ENCODE peak calls at places on chromosomes 13 and 19, in ten cellular contexts. One of them, this sample, is unnamed.

GRCh38 chr19:48745208-48745995 is 1.3 kb downstream of the IZUMO1 start:
- DNase-seq in T-helper 2 cell: peak; percentile 18
- DNase-seq in NCI-H460: peak; percentile 35
- DNase-seq in AML-193: peak; percentile 6
- DNase-seq in GM12865: peak; percentile 60
- DNase-seq in stimulated activated CD4-positive, alpha-beta T cell treated with anti-CD3 and anti-CD28 coated beads, Interleukin-1b, Interleukin-23, amount 100 ng/mL, for 24 hours: peak; percentile 21
- DNase-seq in dorsolateral prefrontal cortex: peak; percentile 88
- DNase-seq in stromal cell of bone marrow: peak; percentile 44
- DNase-seq in Daoy: peak; percentile 60
- DNase-seq in NCI-H69: peak; percentile 63
- DNase-seq in this sample: peak; percentile 4

GRCh38 chr19:6060600-6061391 is 49.5 kb downstream of the RFX2 start:
- DNase-seq in T-helper 2 cell: peak; percentile 39
- DNase-seq in NCI-H460: no peak
- DNase-seq in AML-193: no peak
- DNase-seq in GM12865: no peak
- DNase-seq in stimulated activated CD4-positive, alpha-beta T cell treated with anti-CD3 and anti-CD28 coated beads, Interleukin-1b, Interleukin-23, amount 100 ng/mL, for 24 hours: peak; percentile 16
- DNase-seq in dorsolateral prefrontal cortex: peak; percentile 10
- DNase-seq in stromal cell of bone marrow: no peak
- DNase-seq in Daoy: peak; percentile 94
- DNase-seq in NCI-H69: no peak
- DNase-seq in this sample: peak; percentile 74

GRCh38 chr19:4985551-4985991 is 16.7 kb downstream of the KDM4B start:
- DNase-seq in T-helper 2 cell: no peak
- DNase-seq in NCI-H460: no peak
- DNase-seq in AML-193: no peak
- DNase-seq in GM12865: no peak
- DNase-seq in stimulated activated CD4-positive, alpha-beta T cell treated with anti-CD3 and anti-CD28 coated beads, Interleukin-1b, Interleukin-23, amount 100 ng/mL, for 24 hours: no peak
- DNase-seq in dorsolateral prefrontal cortex: peak; percentile 22
- DNase-seq in stromal cell of bone marrow: no peak
- DNase-seq in Daoy: no peak
- DNase-seq in NCI-H69: no peak
- DNase-seq in this sample: no peak

GRCh38 chr19:42244452-42245220 is 2.2 kb upstream of the GSK3A start:
- DNase-seq in T-helper 2 cell: peak; percentile 88
- DNase-seq in NCI-H460: peak; percentile 87
- DNase-seq in AML-193: peak; percentile 95
- DNase-seq in GM12865: peak; percentile 96
- DNase-seq in stimulated activated CD4-positive, alpha-beta T cell treated with anti-CD3 and anti-CD28 coated beads, Interleukin-1b, Interleukin-23, amount 100 ng/mL, for 24 hours: peak; percentile 89
- DNase-seq in dorsolateral prefrontal cortex: peak; percentile 95
- DNase-seq in stromal cell of bone marrow: peak; percentile 89
- DNase-seq in Daoy: peak; percentile 96
- DNase-seq in NCI-H69: peak; percentile 97
- DNase-seq in this sample: peak; percentile 81

GRCh38 chr19:2770055-2771013 is 12.7 kb downstream of the SGTA start:
- DNase-seq in T-helper 2 cell: no peak
- DNase-seq in NCI-H460: no peak
- DNase-seq in AML-193: no peak
- DNase-seq in GM12865: no peak
- DNase-seq in stimulated activated CD4-positive, alpha-beta T cell treated with anti-CD3 and anti-CD28 coated beads, Interleukin-1b, Interleukin-23, amount 100 ng/mL, for 24 hours: no peak
- DNase-seq in dorsolateral prefrontal cortex: peak; percentile 60
- DNase-seq in stromal cell of bone marrow: no peak
- DNase-seq in Daoy: no peak
- DNase-seq in NCI-H69: no peak
- DNase-seq in this sample: no peak

GRCh38 chr13:29958476-29958875 is 108.1 kb upstream of the UBL3 start:
- DNase-seq in T-helper 2 cell: no peak
- DNase-seq in NCI-H460: no peak
- DNase-seq in AML-193: no peak
- DNase-seq in GM12865: no peak
- DNase-seq in stimulated activated CD4-positive, alpha-beta T cell treated with anti-CD3 and anti-CD28 coated beads, Interleukin-1b, Interleukin-23, amount 100 ng/mL, for 24 hours: no peak
- DNase-seq in dorsolateral prefrontal cortex: no peak
- DNase-seq in stromal cell of bone marrow: no peak
- DNase-seq in Daoy: no peak
- DNase-seq in NCI-H69: no peak
- DNase-seq in this sample: no peak

GRCh38 chr13:110559429-110559943 is 2.0 kb downstream of the RAB20 start:
- DNase-seq in T-helper 2 cell: no peak
- DNase-seq in NCI-H460: no peak
- DNase-seq in AML-193: peak; percentile 39
- DNase-seq in GM12865: no peak
- DNase-seq in stimulated activated CD4-positive, alpha-beta T cell treated with anti-CD3 and anti-CD28 coated beads, Interleukin-1b, Interleukin-23, amount 100 ng/mL, for 24 hours: no peak
- DNase-seq in dorsolateral prefrontal cortex: no peak
- DNase-seq in stromal cell of bone marrow: peak; percentile 35
- DNase-seq in Daoy: peak; percentile 36
- DNase-seq in NCI-H69: no peak
- DNase-seq in this sample: no peak

GRCh38 chr19:33304760-33305647 is 2.7 kb upstream of the CEBPA start:
- DNase-seq in T-helper 2 cell: no peak
- DNase-seq in NCI-H460: no peak
- DNase-seq in AML-193: peak; percentile 15
- DNase-seq in GM12865: no peak
- DNase-seq in stimulated activated CD4-positive, alpha-beta T cell treated with anti-CD3 and anti-CD28 coated beads, Interleukin-1b, Interleukin-23, amount 100 ng/mL, for 24 hours: no peak
- DNase-seq in dorsolateral prefrontal cortex: no peak
- DNase-seq in stromal cell of bone marrow: no peak
- DNase-seq in Daoy: no peak
- DNase-seq in NCI-H69: peak; percentile 25
- DNase-seq in this sample: no peak

GRCh38 chr19:28148554-28148953 is 1064.4 kb downstream of the UQCRFS1 start:
- DNase-seq in T-helper 2 cell: no peak
- DNase-seq in NCI-H460: no peak
- DNase-seq in AML-193: no peak
- DNase-seq in GM12865: no peak
- DNase-seq in stimulated activated CD4-positive, alpha-beta T cell treated with anti-CD3 and anti-CD28 coated beads, Interleukin-1b, Interleukin-23, amount 100 ng/mL, for 24 hours: no peak
- DNase-seq in dorsolateral prefrontal cortex: no peak
- DNase-seq in stromal cell of bone marrow: no peak
- DNase-seq in Daoy: no peak
- DNase-seq in NCI-H69: no peak
- DNase-seq in this sample: no peak

GRCh38 chr13:47337781-47338507 is 441.1 kb upstream of the HTR2A start:
- DNase-seq in T-helper 2 cell: no peak
- DNase-seq in NCI-H460: no peak
- DNase-seq in AML-193: no peak
- DNase-seq in GM12865: no peak
- DNase-seq in stimulated activated CD4-positive, alpha-beta T cell treated with anti-CD3 and anti-CD28 coated beads, Interleukin-1b, Interleukin-23, amount 100 ng/mL, for 24 hours: no peak
- DNase-seq in dorsolateral prefrontal cortex: peak; percentile 14
- DNase-seq in stromal cell of bone marrow: peak; percentile 56
- DNase-seq in Daoy: peak; percentile 29
- DNase-seq in NCI-H69: no peak
- DNase-seq in this sample: no peak

GRCh38 chr19:46131485-46132143 is 7.1 kb upstream of the IGFL3 start:
- DNase-seq in T-helper 2 cell: no peak
- DNase-seq in NCI-H460: no peak
- DNase-seq in AML-193: no peak
- DNase-seq in GM12865: no peak
- DNase-seq in stimulated activated CD4-positive, alpha-beta T cell treated with anti-CD3 and anti-CD28 coated beads, Interleukin-1b, Interleukin-23, amount 100 ng/mL, for 24 hours: no peak
- DNase-seq in dorsolateral prefrontal cortex: no peak
- DNase-seq in stromal cell of bone marrow: no peak
- DNase-seq in Daoy: no peak
- DNase-seq in NCI-H69: no peak
- DNase-seq in this sample: no peak

GRCh38 chr13:89695343-89696257 is 1651.9 kb upstream of the MIR17HG start:
- DNase-seq in T-helper 2 cell: no peak
- DNase-seq in NCI-H460: peak; percentile 40
- DNase-seq in AML-193: peak; percentile 28
- DNase-seq in GM12865: peak; percentile 2
- DNase-seq in stimulated activated CD4-positive, alpha-beta T cell treated with anti-CD3 and anti-CD28 coated beads, Interleukin-1b, Interleukin-23, amount 100 ng/mL, for 24 hours: no peak
- DNase-seq in dorsolateral prefrontal cortex: peak; percentile 27
- DNase-seq in stromal cell of bone marrow: no peak
- DNase-seq in Daoy: no peak
- DNase-seq in NCI-H69: peak; percentile 74
- DNase-seq in this sample: peak; percentile 20

GRCh38 chr19:1577090-1577928 is 9.2 kb upstream of the MEX3D start:
- DNase-seq in T-helper 2 cell: no peak
- DNase-seq in NCI-H460: no peak
- DNase-seq in AML-193: no peak
- DNase-seq in GM12865: no peak
- DNase-seq in stimulated activated CD4-positive, alpha-beta T cell treated with anti-CD3 and anti-CD28 coated beads, Interleukin-1b, Interleukin-23, amount 100 ng/mL, for 24 hours: no peak
- DNase-seq in dorsolateral prefrontal cortex: no peak
- DNase-seq in stromal cell of bone marrow: no peak
- DNase-seq in Daoy: no peak
- DNase-seq in NCI-H69: no peak
- DNase-seq in this sample: no peak

GRCh38 chr19:32421589-32422361 is 16.2 kb downstream of the DPY19L3 start:
- DNase-seq in T-helper 2 cell: no peak
- DNase-seq in NCI-H460: no peak
- DNase-seq in AML-193: peak; percentile 89
- DNase-seq in GM12865: peak; percentile 5
- DNase-seq in stimulated activated CD4-positive, alpha-beta T cell treated with anti-CD3 and anti-CD28 coated beads, Interleukin-1b, Interleukin-23, amount 100 ng/mL, for 24 hours: no peak
- DNase-seq in dorsolateral prefrontal cortex: no peak
- DNase-seq in stromal cell of bone marrow: no peak
- DNase-seq in Daoy: no peak
- DNase-seq in NCI-H69: no peak
- DNase-seq in this sample: no peak

GRCh38 chr19:16325161-16325527 is 518 bp downstream of the KLF2 start:
- DNase-seq in T-helper 2 cell: no peak
- DNase-seq in NCI-H460: no peak
- DNase-seq in AML-193: no peak
- DNase-seq in GM12865: peak; percentile 57
- DNase-seq in stimulated activated CD4-positive, alpha-beta T cell treated with anti-CD3 and anti-CD28 coated beads, Interleukin-1b, Interleukin-23, amount 100 ng/mL, for 24 hours: no peak
- DNase-seq in dorsolateral prefrontal cortex: no peak
- DNase-seq in stromal cell of bone marrow: no peak
- DNase-seq in Daoy: peak; percentile 68
- DNase-seq in NCI-H69: peak; percentile 29
- DNase-seq in this sample: no peak

GRCh38 chr13:47484564-47484963 is 516.5 kb downstream of the SUCLA2 start:
- DNase-seq in T-helper 2 cell: no peak
- DNase-seq in NCI-H460: no peak
- DNase-seq in AML-193: no peak
- DNase-seq in GM12865: no peak
- DNase-seq in stimulated activated CD4-positive, alpha-beta T cell treated with anti-CD3 and anti-CD28 coated beads, Interleukin-1b, Interleukin-23, amount 100 ng/mL, for 24 hours: no peak
- DNase-seq in dorsolateral prefrontal cortex: no peak
- DNase-seq in stromal cell of bone marrow: peak; percentile 33
- DNase-seq in Daoy: no peak
- DNase-seq in NCI-H69: no peak
- DNase-seq in this sample: no peak

GRCh38 chr19:56884481-56884880 is 44.0 kb upstream of the PEG3 start:
- DNase-seq in T-helper 2 cell: no peak
- DNase-seq in NCI-H460: no peak
- DNase-seq in AML-193: no peak
- DNase-seq in GM12865: no peak
- DNase-seq in stimulated activated CD4-positive, alpha-beta T cell treated with anti-CD3 and anti-CD28 coated beads, Interleukin-1b, Interleukin-23, amount 100 ng/mL, for 24 hours: no peak
- DNase-seq in dorsolateral prefrontal cortex: no peak
- DNase-seq in stromal cell of bone marrow: no peak
- DNase-seq in Daoy: no peak
- DNase-seq in NCI-H69: no peak
- DNase-seq in this sample: no peak

GRCh38 chr19:18280247-18281081 is 958 bp downstream of the JUND start:
- DNase-seq in T-helper 2 cell: peak; percentile 66
- DNase-seq in NCI-H460: peak; percentile 54
- DNase-seq in AML-193: peak; percentile 49
- DNase-seq in GM12865: peak; percentile 93
- DNase-seq in stimulated activated CD4-positive, alpha-beta T cell treated with anti-CD3 and anti-CD28 coated beads, Interleukin-1b, Interleukin-23, amount 100 ng/mL, for 24 hours: peak; percentile 60
- DNase-seq in dorsolateral prefrontal cortex: peak; percentile 73
- DNase-seq in stromal cell of bone marrow: peak; percentile 36
- DNase-seq in Daoy: peak; percentile 87
- DNase-seq in NCI-H69: peak; percentile 96
- DNase-seq in this sample: peak; percentile 66

GRCh38 chr13:59607780-59608233 is 555.9 kb downstream of the DIAPH3 start:
- DNase-seq in T-helper 2 cell: no peak
- DNase-seq in NCI-H460: no peak
- DNase-seq in AML-193: no peak
- DNase-seq in GM12865: peak; percentile 1
- DNase-seq in stimulated activated CD4-positive, alpha-beta T cell treated with anti-CD3 and anti-CD28 coated beads, Interleukin-1b, Interleukin-23, amount 100 ng/mL, for 24 hours: no peak
- DNase-seq in dorsolateral prefrontal cortex: no peak
- DNase-seq in stromal cell of bone marrow: no peak
- DNase-seq in Daoy: no peak
- DNase-seq in NCI-H69: peak; percentile 23
- DNase-seq in this sample: no peak

GRCh38 chr19:13850910-13851753 is 25.8 kb upstream of the NANOS3 start:
- DNase-seq in T-helper 2 cell: peak; percentile 43
- DNase-seq in NCI-H460: peak; percentile 82
- DNase-seq in AML-193: no peak
- DNase-seq in GM12865: no peak
- DNase-seq in stimulated activated CD4-positive, alpha-beta T cell treated with anti-CD3 and anti-CD28 coated beads, Interleukin-1b, Interleukin-23, amount 100 ng/mL, for 24 hours: peak; percentile 47
- DNase-seq in dorsolateral prefrontal cortex: peak; percentile 83
- DNase-seq in stromal cell of bone marrow: peak; percentile 82
- DNase-seq in Daoy: peak; percentile 99
- DNase-seq in NCI-H69: peak; percentile 76
- DNase-seq in this sample: peak; percentile 96

GRCh38 chr13:75760182-75760981 is 124.3 kb downstream of the LMO7 start:
- DNase-seq in T-helper 2 cell: no peak
- DNase-seq in NCI-H460: no peak
- DNase-seq in AML-193: no peak
- DNase-seq in GM12865: no peak
- DNase-seq in stimulated activated CD4-positive, alpha-beta T cell treated with anti-CD3 and anti-CD28 coated beads, Interleukin-1b, Interleukin-23, amount 100 ng/mL, for 24 hours: no peak
- DNase-seq in dorsolateral prefrontal cortex: peak; percentile 20
- DNase-seq in stromal cell of bone marrow: no peak
- DNase-seq in Daoy: no peak
- DNase-seq in NCI-H69: peak; percentile 90
- DNase-seq in this sample: peak; percentile 34

GRCh38 chr13:105817498-105817897 is 718.0 kb downstream of the EFNB2 start:
- DNase-seq in T-helper 2 cell: no peak
- DNase-seq in NCI-H460: no peak
- DNase-seq in AML-193: no peak
- DNase-seq in GM12865: no peak
- DNase-seq in stimulated activated CD4-positive, alpha-beta T cell treated with anti-CD3 and anti-CD28 coated beads, Interleukin-1b, Interleukin-23, amount 100 ng/mL, for 24 hours: no peak
- DNase-seq in dorsolateral prefrontal cortex: no peak
- DNase-seq in stromal cell of bone marrow: no peak
- DNase-seq in Daoy: no peak
- DNase-seq in NCI-H69: no peak
- DNase-seq in this sample: no peak

GRCh38 chr19:18668744-18669523 is 14.5 kb upstream of the CRTC1 start:
- DNase-seq in T-helper 2 cell: no peak
- DNase-seq in NCI-H460: no peak
- DNase-seq in AML-193: no peak
- DNase-seq in GM12865: no peak
- DNase-seq in stimulated activated CD4-positive, alpha-beta T cell treated with anti-CD3 and anti-CD28 coated beads, Interleukin-1b, Interleukin-23, amount 100 ng/mL, for 24 hours: no peak
- DNase-seq in dorsolateral prefrontal cortex: no peak
- DNase-seq in stromal cell of bone marrow: no peak
- DNase-seq in Daoy: no peak
- DNase-seq in NCI-H69: no peak
- DNase-seq in this sample: no peak

GRCh38 chr19:29715695-29716581 is 877 bp upstream of the C19orf12 start:
- DNase-seq in T-helper 2 cell: no peak
- DNase-seq in NCI-H460: peak; percentile 5
- DNase-seq in AML-193: no peak
- DNase-seq in GM12865: peak; percentile 24
- DNase-seq in stimulated activated CD4-positive, alpha-beta T cell treated with anti-CD3 and anti-CD28 coated beads, Interleukin-1b, Interleukin-23, amount 100 ng/mL, for 24 hours: no peak
- DNase-seq in dorsolateral prefrontal cortex: no peak
- DNase-seq in stromal cell of bone marrow: no peak
- DNase-seq in Daoy: peak; percentile 52
- DNase-seq in NCI-H69: peak; percentile 40
- DNase-seq in this sample: no peak

GRCh38 chr19:11848594-11849263 is at the start of gene ZNF439:
- DNase-seq in T-helper 2 cell: peak; percentile 77
- DNase-seq in NCI-H460: no peak
- DNase-seq in AML-193: peak; percentile 94
- DNase-seq in GM12865: peak; percentile 73
- DNase-seq in stimulated activated CD4-positive, alpha-beta T cell treated with anti-CD3 and anti-CD28 coated beads, Interleukin-1b, Interleukin-23, amount 100 ng/mL, for 24 hours: peak; percentile 81
- DNase-seq in dorsolateral prefrontal cortex: peak; percentile 97
- DNase-seq in stromal cell of bone marrow: peak; percentile 62
- DNase-seq in Daoy: peak; percentile 92
- DNase-seq in NCI-H69: peak; percentile 94
- DNase-seq in this sample: peak; percentile 59

GRCh38 chr19:12937243-12938053 is 961 bp upstream of the CALR start:
- DNase-seq in T-helper 2 cell: peak; percentile 23
- DNase-seq in NCI-H460: no peak
- DNase-seq in AML-193: peak; percentile 92
- DNase-seq in GM12865: peak; percentile 79
- DNase-seq in stimulated activated CD4-positive, alpha-beta T cell treated with anti-CD3 and anti-CD28 coated beads, Interleukin-1b, Interleukin-23, amount 100 ng/mL, for 24 hours: no peak
- DNase-seq in dorsolateral prefrontal cortex: no peak
- DNase-seq in stromal cell of bone marrow: no peak
- DNase-seq in Daoy: peak; percentile 76
- DNase-seq in NCI-H69: peak; percentile 96
- DNase-seq in this sample: peak; percentile 46

GRCh38 chr19:12703056-12703455 is 6.6 kb upstream of the FBXW9 start:
- DNase-seq in T-helper 2 cell: no peak
- DNase-seq in NCI-H460: no peak
- DNase-seq in AML-193: no peak
- DNase-seq in GM12865: peak; percentile 50
- DNase-seq in stimulated activated CD4-positive, alpha-beta T cell treated with anti-CD3 and anti-CD28 coated beads, Interleukin-1b, Interleukin-23, amount 100 ng/mL, for 24 hours: no peak
- DNase-seq in dorsolateral prefrontal cortex: no peak
- DNase-seq in stromal cell of bone marrow: no peak
- DNase-seq in Daoy: peak; percentile 51
- DNase-seq in NCI-H69: peak; percentile 77
- DNase-seq in this sample: peak; percentile 37

GRCh38 chr19:5951338-5951861 is 26.5 kb downstream of the RANBP3 start:
- DNase-seq in T-helper 2 cell: no peak
- DNase-seq in NCI-H460: no peak
- DNase-seq in AML-193: no peak
- DNase-seq in GM12865: no peak
- DNase-seq in stimulated activated CD4-positive, alpha-beta T cell treated with anti-CD3 and anti-CD28 coated beads, Interleukin-1b, Interleukin-23, amount 100 ng/mL, for 24 hours: no peak
- DNase-seq in dorsolateral prefrontal cortex: no peak
- DNase-seq in stromal cell of bone marrow: no peak
- DNase-seq in Daoy: no peak
- DNase-seq in NCI-H69: peak; percentile 90
- DNase-seq in this sample: no peak